ENCODE peak calls at places on chromosomes 1 and 21, in nine cellular contexts. W, Y, J, A, M, D, F, C and P are unnamed samples.

GRCh38 chr1:171188388-171189266 is 3.5 kb downstream of the FMO2 start:
- DNase-seq in M (peak), J (peak), C (no peak), D (peak), A (peak), F (peak), W (peak), Y (peak), P (peak)

GRCh38 chr1:230303822-230304221 is 122.3 kb downstream of the PGBD5 start:
- DNase-seq in J (no peak), F (peak), W (peak), Y (no peak), C (no peak), M (peak), D (no peak), A (no peak), P (no peak)

GRCh38 chr1:21663951-21664805 is 5.0 kb downstream of the RAP1GAP start:
- DNase-seq in Y (no peak), J (no peak), C (no peak), M (no peak), W (no peak), A (no peak), F (no peak), D (no peak), P (no peak)

GRCh38 chr1:44442791-44443190 is 37.7 kb downstream of the RNF220 start:
- DNase-seq in Y (no peak), D (no peak), M (no peak), C (no peak), W (no peak), J (no peak), A (no peak), F (no peak), P (no peak)

GRCh38 chr1:156245451-156246232 is 2.2 kb downstream of the PAQR6 start:
- DNase-seq in W (no peak), J (no peak), F (no peak), M (no peak), C (no peak), A (peak), D (peak), Y (peak), P (no peak)

GRCh38 chr1:208601569-208601968 is 357.4 kb upstream of the PLXNA2 start:
- DNase-seq in F (no peak), J (no peak), C (no peak), W (no peak), A (no peak), Y (no peak), M (no peak), D (no peak), P (no peak)

GRCh38 chr21:43282358-43283120 is 113.7 kb downstream of the CRYAA start:
- DNase-seq in A (peak), W (no peak), J (no peak), M (no peak), Y (no peak), C (no peak), F (no peak), D (no peak), P (no peak)

GRCh38 chr1:112713466-112714312 is 1.4 kb downstream of the PPM1J start:
- DNase-seq in C (no peak), J (no peak), W (no peak), F (no peak), D (no peak), A (no peak), Y (no peak), M (no peak), P (no peak)

GRCh38 chr1:21937372-21938121 is 437 bp upstream of the HSPG2 start:
- DNase-seq in J (peak), Y (peak), A (peak), M (no peak), C (peak), F (no peak), D (peak), W (peak), P (peak)